ENCODE peak calls at places on chromosomes 12 and 14, in eight cellular contexts. One of them, this sample, is unnamed.

GRCh38 chr12:124927325-124928094 is 13.1 kb upstream of the UBC start:
- DNase-seq in astrocyte: peak
- DNase-seq in hepatocyte: peak
- DNase-seq in epithelial cell of esophagus: peak
- DNase-seq in lung: peak
- DNase-seq in glutamatergic neuron: peak
- DNase-seq in thoracic aorta: peak
- DNase-seq in uterus: peak
- DNase-seq in this sample: peak

GRCh38 chr12:388547-389137 is 478 bp downstream of the KDM5A start:
- DNase-seq in astrocyte: peak
- DNase-seq in hepatocyte: peak
- DNase-seq in epithelial cell of esophagus: peak
- DNase-seq in lung: peak
- DNase-seq in glutamatergic neuron: peak
- DNase-seq in thoracic aorta: no peak
- DNase-seq in uterus: no peak
- DNase-seq in this sample: peak

GRCh38 chr14:69327507-69327906 is 67.5 kb downstream of the GALNT16 start:
- DNase-seq in astrocyte: no peak
- DNase-seq in hepatocyte: no peak
- DNase-seq in epithelial cell of esophagus: no peak
- DNase-seq in lung: no peak
- DNase-seq in glutamatergic neuron: no peak
- DNase-seq in thoracic aorta: no peak
- DNase-seq in uterus: peak
- DNase-seq in this sample: no peak

GRCh38 chr14:98198385-98198784 is 1073.6 kb downstream of the BCL11B start:
- DNase-seq in astrocyte: peak
- DNase-seq in hepatocyte: no peak
- DNase-seq in epithelial cell of esophagus: no peak
- DNase-seq in lung: no peak
- DNase-seq in glutamatergic neuron: no peak
- DNase-seq in thoracic aorta: no peak
- DNase-seq in uterus: no peak
- DNase-seq in this sample: no peak

GRCh38 chr14:28461379-28461778 is 305.2 kb upstream of the FOXG1 start:
- DNase-seq in astrocyte: peak
- DNase-seq in hepatocyte: no peak
- DNase-seq in epithelial cell of esophagus: peak
- DNase-seq in lung: no peak
- DNase-seq in glutamatergic neuron: no peak
- DNase-seq in thoracic aorta: no peak
- DNase-seq in uterus: no peak
- DNase-seq in this sample: no peak

GRCh38 chr12:124088232-124088907 is 115.4 kb downstream of the ZNF664 start:
- DNase-seq in astrocyte: no peak
- DNase-seq in hepatocyte: peak
- DNase-seq in epithelial cell of esophagus: no peak
- DNase-seq in lung: no peak
- DNase-seq in glutamatergic neuron: no peak
- DNase-seq in thoracic aorta: no peak
- DNase-seq in uterus: no peak
- DNase-seq in this sample: no peak

GRCh38 chr12:106239951-106240335 is 7.9 kb downstream of the CKAP4 start:
- DNase-seq in astrocyte: no peak
- DNase-seq in hepatocyte: no peak
- DNase-seq in epithelial cell of esophagus: no peak
- DNase-seq in lung: no peak
- DNase-seq in glutamatergic neuron: no peak
- DNase-seq in thoracic aorta: no peak
- DNase-seq in uterus: no peak
- DNase-seq in this sample: no peak

GRCh38 chr14:72420749-72421452 is 473.0 kb downstream of the DPF3 start:
- DNase-seq in astrocyte: peak
- DNase-seq in hepatocyte: peak
- DNase-seq in epithelial cell of esophagus: peak
- DNase-seq in lung: peak
- DNase-seq in glutamatergic neuron: peak
- DNase-seq in thoracic aorta: no peak
- DNase-seq in uterus: peak
- DNase-seq in this sample: peak

GRCh38 chr12:131044760-131045381 is 91.2 kb downstream of the ADGRD1 start:
- DNase-seq in astrocyte: no peak
- DNase-seq in hepatocyte: no peak
- DNase-seq in epithelial cell of esophagus: no peak
- DNase-seq in lung: no peak
- DNase-seq in glutamatergic neuron: no peak
- DNase-seq in thoracic aorta: no peak
- DNase-seq in uterus: no peak
- DNase-seq in this sample: no peak

GRCh38 chr12:108609535-108610335 is 11.9 kb upstream of the TMEM119 start:
- DNase-seq in astrocyte: peak
- DNase-seq in hepatocyte: peak
- DNase-seq in epithelial cell of esophagus: no peak
- DNase-seq in lung: peak
- DNase-seq in glutamatergic neuron: no peak
- DNase-seq in thoracic aorta: no peak
- DNase-seq in uterus: peak
- DNase-seq in this sample: no peak

GRCh38 chr12:114339626-114340025 is 66.3 kb downstream of the TBX5 start:
- DNase-seq in astrocyte: peak
- DNase-seq in hepatocyte: no peak
- DNase-seq in epithelial cell of esophagus: no peak
- DNase-seq in lung: no peak
- DNase-seq in glutamatergic neuron: no peak
- DNase-seq in thoracic aorta: no peak
- DNase-seq in uterus: no peak
- DNase-seq in this sample: no peak

GRCh38 chr12:66602483-66603143 is 76.3 kb downstream of the GRIP1 start:
- DNase-seq in astrocyte: no peak
- DNase-seq in hepatocyte: no peak
- DNase-seq in epithelial cell of esophagus: no peak
- DNase-seq in lung: no peak
- DNase-seq in glutamatergic neuron: no peak
- DNase-seq in thoracic aorta: no peak
- DNase-seq in uterus: no peak
- DNase-seq in this sample: no peak

GRCh38 chr12:123931686-123932321 is 40.8 kb downstream of the CCDC92 start:
- DNase-seq in astrocyte: no peak
- DNase-seq in hepatocyte: no peak
- DNase-seq in epithelial cell of esophagus: no peak
- DNase-seq in lung: peak
- DNase-seq in glutamatergic neuron: no peak
- DNase-seq in thoracic aorta: no peak
- DNase-seq in uterus: no peak
- DNase-seq in this sample: no peak

GRCh38 chr14:68255697-68256178 is 436.2 kb downstream of the RAD51B start:
- DNase-seq in astrocyte: peak
- DNase-seq in hepatocyte: no peak
- DNase-seq in epithelial cell of esophagus: peak
- DNase-seq in lung: no peak
- DNase-seq in glutamatergic neuron: no peak
- DNase-seq in thoracic aorta: no peak
- DNase-seq in uterus: no peak
- DNase-seq in this sample: no peak

DNA sequence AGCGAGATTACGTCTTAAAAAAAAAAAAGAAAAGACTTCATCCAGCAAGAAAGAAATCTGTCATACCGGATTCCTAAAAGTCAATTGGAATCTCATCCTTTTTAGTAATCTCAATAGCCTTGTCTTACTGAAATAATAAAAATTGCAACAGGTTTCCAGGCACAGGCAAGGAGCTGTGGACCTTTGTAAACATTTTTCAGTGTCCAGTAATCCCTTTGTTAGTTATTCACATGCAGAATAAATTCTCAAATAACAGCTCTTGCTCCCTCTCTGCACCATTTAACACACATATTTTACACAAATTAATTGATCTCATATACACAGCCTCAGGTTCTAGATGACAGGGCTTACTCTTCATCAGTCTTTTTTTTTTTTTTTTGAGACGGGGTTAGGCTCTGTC is 22.0 kb upstream of the CALM1 start:
- DNase-seq in astrocyte: no peak
- DNase-seq in hepatocyte: no peak
- DNase-seq in epithelial cell of esophagus: no peak
- DNase-seq in lung: no peak
- DNase-seq in glutamatergic neuron: no peak
- DNase-seq in thoracic aorta: no peak
- DNase-seq in uterus: no peak
- DNase-seq in this sample: no peak
- TF ChIP-seq CTCF in astrocyte: no peak
- TF ChIP-seq CTCF in hepatocyte: no peak
- TF ChIP-seq CTCF in epithelial cell of esophagus: no peak
- TF ChIP-seq CTCF in lung: no peak
- TF ChIP-seq CTCF in glutamatergic neuron: no peak
- TF ChIP-seq CTCF in thoracic aorta: no peak
- TF ChIP-seq CTCF in uterus: no peak
- TF ChIP-seq CTCF in this sample: no peak

GRCh38 chr12:113253532-113254285 is 32.4 kb downstream of the TPCN1 start:
- DNase-seq in astrocyte: no peak
- DNase-seq in hepatocyte: no peak
- DNase-seq in epithelial cell of esophagus: no peak
- DNase-seq in lung: no peak
- DNase-seq in glutamatergic neuron: no peak
- DNase-seq in thoracic aorta: no peak
- DNase-seq in uterus: no peak
- DNase-seq in this sample: no peak
- TF ChIP-seq CTCF in astrocyte: no peak
- TF ChIP-seq CTCF in hepatocyte: no peak
- TF ChIP-seq CTCF in epithelial cell of esophagus: no peak
- TF ChIP-seq CTCF in lung: no peak
- TF ChIP-seq CTCF in glutamatergic neuron: no peak
- TF ChIP-seq CTCF in thoracic aorta: no peak
- TF ChIP-seq CTCF in uterus: no peak
- TF ChIP-seq CTCF in this sample: no peak

GRCh38 chr12:77072833-77073495 is 7.6 kb upstream of the E2F7 start:
- DNase-seq in astrocyte: no peak
- DNase-seq in hepatocyte: no peak
- DNase-seq in epithelial cell of esophagus: no peak
- DNase-seq in lung: no peak
- DNase-seq in glutamatergic neuron: no peak
- DNase-seq in thoracic aorta: no peak
- DNase-seq in uterus: no peak
- DNase-seq in this sample: no peak

GRCh38 chr12:77065361-77066204 is at the start of gene E2F7:
- DNase-seq in astrocyte: peak
- DNase-seq in hepatocyte: peak
- DNase-seq in epithelial cell of esophagus: peak
- DNase-seq in lung: peak
- DNase-seq in glutamatergic neuron: peak
- DNase-seq in thoracic aorta: peak
- DNase-seq in uterus: peak
- DNase-seq in this sample: peak

GRCh38 chr12:77064891-77065360 is 443 bp downstream of the E2F7 start:
- DNase-seq in astrocyte: no peak
- DNase-seq in hepatocyte: no peak
- DNase-seq in epithelial cell of esophagus: no peak
- DNase-seq in lung: no peak
- DNase-seq in glutamatergic neuron: no peak
- DNase-seq in thoracic aorta: no peak
- DNase-seq in uterus: no peak
- DNase-seq in this sample: no peak

DNA sequence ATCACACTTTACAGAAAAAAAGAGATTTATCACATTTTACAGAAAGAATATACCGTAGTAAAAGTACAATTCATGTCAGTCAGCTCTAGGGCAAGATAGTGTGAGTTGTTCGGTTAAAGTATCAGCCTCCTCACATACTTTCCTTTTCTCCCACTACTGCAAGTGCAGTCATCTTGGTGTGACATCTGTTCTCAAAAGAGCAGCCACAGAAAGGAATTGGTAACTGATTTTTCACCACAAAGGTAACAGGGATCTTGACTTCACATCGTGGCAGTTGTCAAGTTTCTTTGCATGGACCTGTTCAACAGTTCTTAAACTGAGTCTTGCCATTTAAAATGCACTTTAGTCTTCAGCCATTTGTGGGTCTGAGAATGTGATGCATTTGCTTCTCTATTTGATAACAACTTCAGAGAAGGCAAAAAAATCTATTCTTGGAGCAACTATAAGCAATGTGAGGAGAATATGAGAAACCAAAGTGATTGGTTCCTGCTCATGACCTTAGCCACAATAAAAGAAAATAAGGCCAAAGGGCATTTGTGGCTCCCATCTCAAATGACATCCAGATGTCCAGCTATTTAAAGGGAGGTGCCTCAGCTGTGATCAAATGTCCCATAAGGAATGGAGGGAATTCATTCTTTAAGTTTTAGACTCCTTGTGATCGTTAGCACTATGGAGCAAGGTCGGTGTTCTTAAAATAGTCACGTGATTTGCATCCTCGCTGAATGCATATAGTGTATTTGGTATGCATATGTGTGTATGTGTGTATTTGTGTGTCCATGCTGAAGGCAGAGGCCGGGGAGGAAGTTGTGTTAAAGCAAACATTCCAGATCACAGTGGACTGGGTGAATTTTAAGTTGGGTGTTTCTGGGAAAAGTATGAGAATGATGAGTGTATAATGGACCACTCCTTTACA is 5.3 kb upstream of the E2F7 start:
- DNase-seq in astrocyte: no peak
- DNase-seq in hepatocyte: no peak
- DNase-seq in epithelial cell of esophagus: no peak
- DNase-seq in lung: no peak
- DNase-seq in glutamatergic neuron: no peak
- DNase-seq in thoracic aorta: no peak
- DNase-seq in uterus: no peak
- DNase-seq in this sample: no peak
- TF ChIP-seq CTCF in astrocyte: no peak
- TF ChIP-seq CTCF in hepatocyte: no peak
- TF ChIP-seq CTCF in epithelial cell of esophagus: no peak
- TF ChIP-seq CTCF in lung: no peak
- TF ChIP-seq CTCF in glutamatergic neuron: no peak
- TF ChIP-seq CTCF in thoracic aorta: no peak
- TF ChIP-seq CTCF in uterus: no peak
- TF ChIP-seq CTCF in this sample: no peak

GRCh38 chr12:51379571-51379970 is 11.6 kb downstream of the GALNT6 start:
- DNase-seq in astrocyte: no peak
- DNase-seq in hepatocyte: no peak
- DNase-seq in epithelial cell of esophagus: no peak
- DNase-seq in lung: no peak
- DNase-seq in glutamatergic neuron: no peak
- DNase-seq in thoracic aorta: no peak
- DNase-seq in uterus: no peak
- DNase-seq in this sample: no peak

GRCh38 chr12:51378749-51379148 is 12.5 kb downstream of the GALNT6 start:
- DNase-seq in astrocyte: no peak
- DNase-seq in hepatocyte: no peak
- DNase-seq in epithelial cell of esophagus: no peak
- DNase-seq in lung: no peak
- DNase-seq in glutamatergic neuron: no peak
- DNase-seq in thoracic aorta: no peak
- DNase-seq in uterus: no peak
- DNase-seq in this sample: no peak

GRCh38 chr12:51374346-51374745 is 16.9 kb downstream of the GALNT6 start:
- DNase-seq in astrocyte: no peak
- DNase-seq in hepatocyte: no peak
- DNase-seq in epithelial cell of esophagus: no peak
- DNase-seq in lung: no peak
- DNase-seq in glutamatergic neuron: no peak
- DNase-seq in thoracic aorta: no peak
- DNase-seq in uterus: no peak
- DNase-seq in this sample: no peak

GRCh38 chr12:51374856-51375255 is 16.4 kb downstream of the GALNT6 start:
- DNase-seq in astrocyte: no peak
- DNase-seq in hepatocyte: no peak
- DNase-seq in epithelial cell of esophagus: no peak
- DNase-seq in lung: no peak
- DNase-seq in glutamatergic neuron: no peak
- DNase-seq in thoracic aorta: no peak
- DNase-seq in uterus: no peak
- DNase-seq in this sample: no peak

GRCh38 chr12:51377099-51377984 is 13.9 kb downstream of the GALNT6 start:
- DNase-seq in astrocyte: no peak
- DNase-seq in hepatocyte: no peak
- DNase-seq in epithelial cell of esophagus: no peak
- DNase-seq in lung: no peak
- DNase-seq in glutamatergic neuron: no peak
- DNase-seq in thoracic aorta: no peak
- DNase-seq in uterus: no peak
- DNase-seq in this sample: no peak
- TF ChIP-seq CTCF in astrocyte: no peak
- TF ChIP-seq CTCF in hepatocyte: no peak
- TF ChIP-seq CTCF in epithelial cell of esophagus: no peak
- TF ChIP-seq CTCF in lung: no peak
- TF ChIP-seq CTCF in glutamatergic neuron: no peak
- TF ChIP-seq CTCF in thoracic aorta: no peak
- TF ChIP-seq CTCF in uterus: no peak
- TF ChIP-seq CTCF in this sample: no peak

This sample was measured in nephron progenitor cell.